ENCODE peak calls at places on chromosomes 3 and 15, in nine cellular contexts. Y is upper lobe of right lung, G is spleen, E is colonic mucosa, M is cardiac fibroblast, X is RWPE1, A is H9, R is fibroblast of lung, K is tibial nerve. W is an unnamed sample.

GRCh38 chr3:13137808-13138565 is 64.8 kb upstream of the IQSEC1 start:
- DNase-seq in K (no peak), E (no peak), G (peak), A (peak), X (no peak), R (no peak), Y (peak), M (no peak), W (peak)

GRCh38 chr3:158725348-158725966 is 6.8 kb downstream of the RARRES1 start:
- DNase-seq in G (no peak), E (peak), A (no peak), Y (no peak), K (peak), M (peak), X (peak), R (peak), W (no peak)

GRCh38 chr3:33664195-33664594 is 53.9 kb downstream of the CLASP2 start:
- DNase-seq in G (no peak), X (peak), E (no peak), R (peak), M (peak), K (no peak), A (no peak), Y (no peak), W (no peak)

GRCh38 chr3:46135475-46135874 is 72.6 kb downstream of the CCR1 start:
- DNase-seq in R (peak), A (no peak), K (no peak), X (no peak), G (no peak), M (no peak), Y (no peak), E (no peak), W (peak)

GRCh38 chr15:81940467-81941451 is 105.1 kb downstream of the MEX3B start:
- DNase-seq in X (peak), M (peak), R (peak), Y (no peak), E (no peak), K (no peak), G (no peak), A (no peak), W (no peak)

GRCh38 chr15:57255751-57256150 is 120.6 kb upstream of the CGNL1 start:
- DNase-seq in M (no peak), R (peak), G (no peak), K (no peak), E (no peak), A (no peak), Y (no peak), X (no peak), W (no peak)

GRCh38 chr3:37546876-37547275 is 314.8 kb upstream of the CTDSPL start:
- DNase-seq in Y (no peak), G (no peak), E (no peak), X (peak), K (peak), A (no peak), R (peak), M (peak), W (no peak)

GRCh38 chr3:169356284-169356955 is 307.1 kb downstream of the MECOM start:
- DNase-seq in K (no peak), R (no peak), A (no peak), Y (no peak), M (no peak), X (no peak), E (no peak), G (no peak), W (no peak)

GRCh38 chr3:29186982-29187718 is 93.7 kb upstream of the RBMS3 start:
- DNase-seq in E (no peak), R (peak), Y (no peak), A (no peak), M (peak), K (no peak), X (peak), G (no peak), W (no peak)

GRCh38 chr3:17740703-17741102 is 1.7 kb downstream of the TBC1D5 start:
- DNase-seq in R (peak), X (peak), Y (no peak), G (no peak), A (no peak), M (peak), K (no peak), E (peak), W (no peak)

GRCh38 chr15:31488437-31489204 is 162.0 kb downstream of the KLF13 start:
- DNase-seq in G (peak), A (peak), K (peak), Y (peak), M (peak), E (peak), X (peak), R (peak), W (peak)

GRCh38 chr15:45179221-45179985 is 8.4 kb downstream of the SHF start:
- DNase-seq in A (peak), M (no peak), E (peak), Y (peak), K (no peak), R (no peak), X (no peak), G (peak), W (no peak)

GRCh38 chr3:196236169-196236568 is 19.8 kb downstream of the SLC51A start:
- DNase-seq in X (no peak), A (no peak), G (no peak), K (peak), Y (no peak), R (no peak), M (no peak), E (no peak), W (no peak)

GRCh38 chr15:73951044-73951561 is 24.8 kb downstream of the LOXL1 start:
- DNase-seq in X (peak), G (peak), K (peak), A (peak), R (peak), Y (peak), E (peak), M (peak), W (peak)

GRCh38 chr3:37491776-37492175 is 317.4 kb upstream of the LRRFIP2 start:
- DNase-seq in R (peak), M (no peak), E (no peak), G (no peak), K (no peak), X (no peak), A (no peak), Y (no peak), W (no peak)

GRCh38 chr3:44960387-44961026 is 15.5 kb downstream of the ZDHHC3 start:
- DNase-seq in E (no peak), A (no peak), Y (no peak), G (no peak), M (no peak), R (no peak), X (no peak), K (no peak), W (no peak)

GRCh38 chr3:39433642-39434041 is 27.1 kb downstream of the RPSA start:
- DNase-seq in K (no peak), M (peak), X (no peak), G (no peak), Y (no peak), E (no peak), R (peak), A (no peak), W (no peak)

GRCh38 chr15:94080989-94081605 is 150.3 kb upstream of the MCTP2 start:
- DNase-seq in E (no peak), X (no peak), G (no peak), A (no peak), R (no peak), M (no peak), K (no peak), Y (no peak), W (no peak)

GRCh38 chr15:101087172-101087769 is 164.6 kb downstream of the CHSY1 start:
- DNase-seq in R (no peak), E (no peak), Y (no peak), G (peak), K (no peak), X (no peak), A (no peak), M (no peak), W (no peak)

GRCh38 chr3:5098346-5098745 is 23.7 kb upstream of the ARL8B start:
- DNase-seq in G (no peak), X (no peak), K (no peak), R (no peak), E (no peak), A (no peak), M (no peak), Y (no peak), W (no peak)

GRCh38 chr3:58874795-58875194 is 175.0 kb downstream of the CFAP20DC start:
- DNase-seq in A (no peak), X (peak), R (peak), K (no peak), M (no peak), G (no peak), Y (no peak), E (no peak), W (no peak)

DNA sequence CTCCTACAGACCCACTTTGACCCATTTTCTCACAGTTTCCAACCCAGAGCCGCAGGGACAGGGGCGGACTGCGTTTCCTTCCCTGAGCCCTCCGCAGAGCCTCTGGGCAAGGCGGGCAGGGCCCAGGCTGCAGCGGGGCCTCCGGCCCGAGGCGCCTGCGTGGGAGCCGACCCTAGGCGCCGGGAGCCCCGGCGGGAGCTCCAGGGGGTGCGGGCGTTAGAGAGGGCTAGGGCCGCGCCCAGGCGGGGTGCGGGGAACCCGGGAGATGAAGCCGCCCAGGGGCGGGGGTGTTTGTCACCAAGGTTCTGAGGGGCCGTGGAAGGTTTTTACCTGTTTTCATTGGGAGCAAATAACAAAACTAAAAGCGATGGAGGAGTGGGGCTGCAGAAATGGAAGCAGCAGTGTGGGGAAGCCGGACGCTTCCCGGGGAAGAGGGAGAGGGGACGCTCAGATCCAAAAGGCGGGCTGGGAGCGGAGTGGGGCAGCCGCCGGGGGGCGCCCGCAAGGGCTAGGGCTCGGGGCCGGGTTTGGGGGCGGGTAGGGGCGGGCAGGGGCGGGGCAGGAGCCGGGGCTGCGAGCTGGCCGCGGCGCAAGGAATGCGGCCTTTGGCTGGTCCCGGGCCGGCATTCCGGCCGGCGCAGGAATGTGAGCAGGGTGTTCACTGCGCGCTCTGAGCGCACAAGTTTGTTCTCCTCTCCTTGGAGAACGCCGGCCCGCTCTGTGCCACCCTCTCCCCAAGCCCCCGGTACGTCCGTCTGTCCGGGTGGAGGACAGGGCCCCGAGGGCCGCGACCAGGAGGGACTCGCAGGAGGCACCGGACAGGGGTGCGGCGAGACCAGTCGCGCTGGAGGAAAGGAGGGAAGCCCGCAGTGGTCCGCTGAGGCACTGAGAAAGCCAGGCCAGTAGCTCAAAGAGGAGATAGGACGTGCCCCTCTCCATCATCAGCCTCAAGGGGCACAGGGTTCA is 61.1 kb downstream of the AMOTL2 start:
- DNase-seq in M (peak), X (peak), Y (peak), A (peak), E (peak), K (peak), R (peak), G (peak), W (no peak)
- TF ChIP-seq CTCF in M (peak), X (no peak), Y (peak), A (peak), E (peak), K (peak), R (peak), G (peak), W (no peak)

GRCh38 chr3:155382396-155383042 is 89.0 kb upstream of the STRIT1 start:
- DNase-seq in R (peak), X (peak), Y (peak), K (peak), M (peak), G (no peak), E (peak), A (peak), W (no peak)
- TF ChIP-seq CTCF in R (peak), X (peak), Y (peak), K (peak), M (peak), G (peak), E (peak), A (peak), W (no peak)

GRCh38 chr3:149536429-149536828 is 61.9 kb downstream of the TM4SF4 start:
- DNase-seq in G (no peak), E (peak), Y (peak), A (peak), M (peak), R (peak), X (no peak), K (no peak), W (no peak)

GRCh38 chr3:149538371-149538770 is 63.9 kb downstream of the TM4SF4 start:
- DNase-seq in K (no peak), G (no peak), X (no peak), R (no peak), Y (no peak), M (no peak), A (no peak), E (no peak), W (no peak)

GRCh38 chr3:149542375-149543312 is 68.1 kb downstream of the TM4SF4 start:
- DNase-seq in M (no peak), Y (no peak), R (peak), A (no peak), X (no peak), K (no peak), E (no peak), G (no peak), W (no peak)

GRCh38 chr3:149539491-149539890 is 65.0 kb downstream of the TM4SF4 start:
- DNase-seq in A (no peak), M (no peak), E (no peak), K (no peak), G (no peak), X (no peak), Y (no peak), R (no peak), W (no peak)

DNA sequence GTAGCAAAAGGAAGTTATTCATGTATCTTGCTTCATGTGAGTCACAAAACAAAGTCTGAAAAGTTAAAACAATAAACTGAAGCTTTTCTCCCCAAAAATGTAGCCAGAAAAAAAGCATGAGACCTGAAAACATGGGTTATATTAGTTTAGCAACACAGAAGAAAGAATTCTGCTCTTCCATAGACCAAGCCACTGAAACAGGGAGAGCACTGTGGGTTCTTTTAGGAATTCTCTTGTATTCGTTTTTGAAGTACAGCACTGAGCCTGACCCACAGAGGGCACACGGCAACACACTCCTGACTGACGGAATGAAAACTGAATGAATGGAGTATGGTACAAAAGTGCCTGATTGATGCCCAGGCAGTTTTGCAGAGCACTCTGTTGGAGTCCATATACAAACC is 66.6 kb downstream of the TM4SF4 start:
- DNase-seq in G (no peak), Y (no peak), R (peak), K (no peak), M (no peak), E (no peak), A (no peak), X (no peak), W (no peak)
- TF ChIP-seq CTCF in G (no peak), Y (no peak), R (peak), K (peak), M (peak), E (no peak), A (no peak), X (no peak), W (no peak)

GRCh38 chr3:100045696-100046095 is 68.6 kb downstream of the FILIP1L start:
- DNase-seq in G (no peak), X (no peak), M (peak), Y (peak), A (no peak), R (peak), E (peak), K (peak), W (no peak)
- TF ChIP-seq CTCF in G (no peak), X (no peak), M (no peak), Y (no peak), A (no peak), R (no peak), E (no peak), K (no peak), W (no peak)

GRCh38 chr3:101495552-101495951 is 17.5 kb downstream of the SENP7 start:
- DNase-seq in R (no peak), Y (no peak), K (no peak), M (peak), E (no peak), A (peak), X (no peak), G (no peak), W (no peak)
- TF ChIP-seq CTCF in R (no peak), Y (no peak), K (no peak), M (peak), E (no peak), A (peak), X (no peak), G (no peak), W (no peak)

GRCh38 chr15:40911693-40912092 is 17.4 kb downstream of the VPS18 start:
- DNase-seq in R (no peak), K (no peak), Y (no peak), E (no peak), A (no peak), G (no peak), X (no peak), M (no peak), W (no peak)

GRCh38 chr15:40914013-40914412 is 15.1 kb upstream of the DLL4 start:
- DNase-seq in X (no peak), G (no peak), E (no peak), K (no peak), R (no peak), M (no peak), A (no peak), Y (no peak), W (no peak)

GRCh38 chr15:40911139-40911538 is 16.9 kb downstream of the VPS18 start:
- DNase-seq in E (no peak), R (no peak), Y (no peak), G (no peak), A (peak), K (no peak), M (no peak), X (no peak), W (no peak)

GRCh38 chr15:40914486-40914885 is 14.7 kb upstream of the DLL4 start:
- DNase-seq in A (peak), R (no peak), G (no peak), K (no peak), E (no peak), M (no peak), Y (no peak), X (no peak), W (no peak)

GRCh38 chr15:40912478-40912877 is 16.7 kb upstream of the DLL4 start:
- DNase-seq in K (no peak), A (no peak), R (no peak), E (no peak), G (no peak), Y (no peak), X (no peak), M (no peak), W (no peak)
- TF ChIP-seq CTCF in K (no peak), A (no peak), R (no peak), E (no peak), G (no peak), Y (no peak), X (no peak), M (no peak), W (no peak)

W was measured in CD14-positive monocyte.